ENCODE peak calls at places on chromosomes 6 and 20, in six cellular contexts. W is HepG2, H is K562, D is GM12878, T is A549, I is IMR-90. X is an unnamed sample.
A peak's percentile ranks its signal among the peaks of the same experiment; 100 is the strongest.

GRCh38 chr6:90156861-90157260 is 139.8 kb downstream of the BACH2 start:
- DNase-seq in W (no peak), T (no peak), D (no peak), H (no peak), I (no peak), X (no peak)

GRCh38 chr20:58481541-58482021 is 33.6 kb downstream of the APCDD1L start:
- DNase-seq in D (no peak), H (peak; percentile 74), W (peak; percentile 42), T (peak; percentile 15), I (no peak), X (peak; percentile 96)

GRCh38 chr6:53066059-53066406 is 829 bp downstream of the FBXO9 start:
- DNase-seq in I (peak; percentile 28), T (peak; percentile 15), H (peak; percentile 61), D (no peak), W (no peak), X (no peak)

GRCh38 chr6:19342616-19343015 is 494.6 kb upstream of the ID4 start:
- DNase-seq in H (no peak), T (no peak), I (no peak), W (no peak), D (no peak), X (no peak)

GRCh38 chr20:12061471-12061870 is 143.8 kb downstream of the BTBD3 start:
- DNase-seq in H (no peak), I (no peak), D (no peak), T (no peak), W (no peak), X (no peak)

GRCh38 chr6:54431466-54431865 is 123.2 kb downstream of the TINAG start:
- DNase-seq in W (no peak), T (no peak), H (no peak), I (peak; percentile 43), D (no peak), X (no peak)

GRCh38 chr6:125678601-125679000 is 70.8 kb upstream of the HEY2 start:
- DNase-seq in D (no peak), H (no peak), T (no peak), W (no peak), I (no peak), X (no peak)

GRCh38 chr6:45115696-45116095 is 212.4 kb upstream of the RUNX2 start:
- DNase-seq in T (no peak), H (no peak), D (no peak), I (peak; percentile 12), W (no peak), X (no peak)

GRCh38 chr6:53309897-53310291 is 38.9 kb downstream of the ELOVL5 start:
- DNase-seq in D (no peak), I (no peak), W (no peak), H (no peak), T (no peak), X (no peak)

GRCh38 chr6:3353939-3354338 is 95.2 kb downstream of the PSMG4 start:
- DNase-seq in T (no peak), I (no peak), W (no peak), D (no peak), H (no peak), X (no peak)

GRCh38 chr20:10634683-10635411 is 39.0 kb downstream of the JAG1 start:
- DNase-seq in D (no peak), T (no peak), H (no peak), I (peak; percentile 92), W (no peak), X (no peak)

GRCh38 chr6:107719160-107719559 is 105.0 kb downstream of the SCML4 start:
- DNase-seq in D (no peak), W (no peak), H (no peak), T (no peak), I (no peak), X (no peak)
- TF ChIP-seq RFX5 in D (no peak), W (no peak), H (no peak), T (no peak), I (no peak), X (no peak)

DNA sequence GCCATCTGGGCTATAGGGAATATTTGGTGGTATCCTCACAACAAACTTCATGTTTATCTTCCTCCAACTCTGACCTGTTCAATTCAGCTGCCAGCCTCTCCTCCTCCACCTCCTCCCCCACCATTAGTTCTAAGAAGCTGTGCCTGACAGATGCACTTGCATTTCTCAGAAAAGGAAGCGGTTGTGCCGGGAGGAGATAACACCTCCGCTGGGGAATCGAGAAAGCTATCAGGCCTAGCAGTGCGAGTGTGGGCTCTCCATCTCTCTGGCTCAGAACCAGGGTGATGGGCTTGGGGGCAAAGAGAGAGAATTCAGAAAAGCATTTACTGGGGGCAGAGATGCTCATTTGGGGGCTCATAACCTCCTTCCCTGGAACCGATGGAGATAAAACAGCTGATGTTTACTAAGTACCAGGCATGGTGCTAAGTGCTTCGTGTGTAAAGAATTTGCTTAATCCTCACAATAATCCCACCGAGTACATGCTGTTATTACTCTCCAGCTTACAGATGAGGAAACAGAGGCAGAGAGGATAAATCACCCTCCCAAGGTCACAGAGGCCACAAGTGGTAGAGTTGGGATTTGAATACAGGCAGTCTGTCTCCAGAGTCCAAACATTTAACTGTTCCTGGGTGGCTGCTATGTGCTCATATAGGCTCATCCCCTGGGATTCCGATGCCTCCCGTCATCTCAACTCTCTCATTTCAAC is 38.3 kb downstream of the COX4I2 start:
- DNase-seq in I (peak; percentile 25), D (no peak), W (no peak), T (no peak), H (peak; percentile 97), X (no peak)
- TF ChIP-seq RFX5 in I (no peak), D (no peak), W (no peak), T (no peak), H (no peak), X (no peak)

GRCh38 chr6:80163754-80164187 is 57.3 kb downstream of the BCKDHB start:
- DNase-seq in H (peak; percentile 12), W (peak; percentile 26), T (peak; percentile 4), D (peak; percentile 27), I (peak; percentile 87), X (no peak)
- TF ChIP-seq RFX5 in H (no peak), W (no peak), T (no peak), D (no peak), I (no peak), X (no peak)

GRCh38 chr6:157774153-157775135 is 48.6 kb upstream of the SNX9 start:
- DNase-seq in T (no peak), I (no peak), H (peak; percentile 76), W (no peak), D (no peak), X (no peak)

GRCh38 chr6:157778719-157779118 is 44.3 kb upstream of the SNX9 start:
- DNase-seq in T (no peak), D (no peak), I (no peak), H (no peak), W (no peak), X (no peak)

GRCh38 chr6:157777344-157777743 is 45.7 kb upstream of the SNX9 start:
- DNase-seq in H (no peak), I (no peak), W (no peak), T (no peak), D (no peak), X (no peak)

GRCh38 chr6:157775376-157775775 is 47.7 kb upstream of the SNX9 start:
- DNase-seq in H (no peak), I (no peak), W (no peak), D (no peak), T (no peak), X (no peak)

DNA sequence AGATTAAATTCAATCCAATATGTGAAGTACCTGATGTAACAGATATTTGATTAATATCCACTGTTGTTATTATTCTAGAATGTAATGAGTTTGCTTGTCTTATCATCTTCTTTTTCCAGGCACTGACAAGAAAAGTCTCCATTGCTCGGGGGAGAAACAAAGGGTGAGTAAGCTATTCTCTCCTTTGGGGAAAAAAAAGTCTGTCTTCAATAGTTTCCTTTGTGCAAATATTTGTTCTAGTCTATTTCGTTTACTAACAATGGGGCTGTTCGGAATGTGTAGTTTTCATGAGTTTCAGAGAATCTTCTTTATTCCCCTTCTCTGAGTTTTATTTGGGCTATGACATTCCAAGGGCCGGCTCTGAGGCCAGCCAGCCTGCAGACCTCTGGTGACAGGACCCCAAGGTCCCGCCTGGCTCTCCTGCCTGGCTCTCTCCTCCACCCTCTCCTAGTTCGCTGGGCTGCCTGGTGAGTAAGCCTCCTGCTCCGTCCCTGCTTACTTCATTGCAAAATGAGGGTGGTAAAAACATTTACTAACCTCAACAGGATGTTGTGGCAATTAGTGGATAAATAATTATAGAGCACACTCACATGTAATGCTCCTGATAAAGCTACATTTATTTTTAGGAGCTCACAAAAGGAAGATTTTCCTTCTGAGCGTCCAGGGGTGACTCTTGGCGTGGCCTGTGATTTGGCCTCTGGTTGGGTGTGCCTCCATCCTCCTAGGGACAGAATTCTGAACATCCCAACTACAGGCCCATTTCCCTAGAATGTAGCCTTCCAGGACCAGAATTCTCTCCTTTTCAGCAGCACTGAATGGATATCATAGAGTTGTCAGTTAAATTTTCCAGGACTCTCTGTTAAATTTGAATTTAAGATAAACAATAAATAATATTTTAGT is 43.1 kb upstream of the SNX9 start:
- DNase-seq in W (no peak), T (no peak), H (no peak), D (no peak), I (peak; percentile 64), X (no peak)
- TF ChIP-seq RFX5 in W (no peak), T (no peak), H (no peak), D (no peak), I (no peak), X (no peak)

GRCh38 chr6:30780642-30780920 is 36.2 kb upstream of the IER3 start:
- DNase-seq in I (no peak), D (no peak), T (no peak), W (no peak), H (no peak), X (no peak)
- TF ChIP-seq RFX5 in I (no peak), D (no peak), T (no peak), W (no peak), H (no peak), X (no peak)

DNA sequence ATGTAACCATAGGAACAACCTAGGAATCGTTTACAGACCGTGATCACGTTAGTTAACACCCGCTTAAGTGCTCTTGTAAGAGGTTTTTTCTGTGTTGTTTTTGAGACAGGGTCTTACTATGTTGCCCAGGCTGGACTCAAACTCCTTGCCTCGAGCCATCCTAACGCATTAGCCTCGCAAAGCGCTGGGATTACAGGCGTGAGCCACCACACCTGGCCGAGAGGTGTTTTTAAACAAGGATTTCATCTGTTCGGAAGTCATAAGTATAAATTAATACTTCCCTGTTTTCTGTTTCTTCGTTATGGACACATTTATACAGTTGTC is 727 bp downstream of the MRS2 start:
- DNase-seq in H (no peak), I (no peak), D (no peak), W (no peak), T (no peak), X (no peak)
- TF ChIP-seq RFX5 in H (no peak), I (no peak), D (no peak), W (no peak), T (no peak), X (no peak)